ENCODE peak calls at places on chromosomes 2 and 18, in five cellular contexts. C, V, K, S and B are unnamed samples.

GRCh38 chr2:170745263-170745662 is 24.9 kb upstream of the ERICH2 start:
- DNase-seq in C (no peak), V (no peak), K (no peak), S (no peak), B (no peak)

GRCh38 chr18:35525795-35526475 is 28.2 kb upstream of the INO80C start:
- DNase-seq in C (no peak), V (peak), K (no peak), S (peak), B (no peak)

GRCh38 chr2:8725838-8726237 is 44.0 kb downstream of the ID2 start:
- DNase-seq in C (no peak), V (no peak), K (no peak), S (no peak), B (no peak)

GRCh38 chr2:99066075-99066557 is 75.4 kb upstream of the C2orf15 start:
- DNase-seq in C (no peak), V (no peak), K (no peak), S (peak), B (peak)

GRCh38 chr2:156112323-156112722 is 220.2 kb downstream of the NR4A2 start:
- DNase-seq in C (no peak), V (no peak), K (no peak), S (no peak), B (no peak)

GRCh38 chr2:139790807-139791206 is 1010.6 kb upstream of the NXPH2 start:
- DNase-seq in C (no peak), V (no peak), K (no peak), S (peak), B (no peak)

GRCh38 chr2:233456111-233456510 is 101.8 kb downstream of the DGKD start:
- DNase-seq in C (no peak), V (peak), K (no peak), S (no peak), B (no peak)

GRCh38 chr2:25306767-25307368 is 34.9 kb downstream of the DNMT3A start:
- DNase-seq in C (no peak), V (no peak), K (no peak), S (no peak), B (no peak)

GRCh38 chr2:9230881-9231280 is 24.3 kb downstream of the ASAP2 start:
- DNase-seq in C (no peak), V (no peak), K (no peak), S (no peak), B (no peak)

GRCh38 chr2:44324971-44325426 is 36.3 kb downstream of the PREPL start:
- DNase-seq in C (no peak), V (no peak), K (no peak), S (peak), B (no peak)

GRCh38 chr2:53403836-53404413 is 363.7 kb upstream of the CHAC2 start:
- DNase-seq in C (no peak), V (no peak), K (no peak), S (peak), B (no peak)